ENCODE peak calls at places on chromosomes 16 and 17, in eight cellular contexts. L, W, R, D, T, O, U and Q are unnamed samples.

GRCh38 chr17:20154601-20155000 is 145.4 kb downstream of the SPECC1 start:
- DNase-seq in O (no peak), D (no peak), R (no peak), L (no peak), T (no peak), W (no peak), U (no peak), Q (no peak)

GRCh38 chr16:2473999-2474876 is 689 bp upstream of the TBC1D24 start:
- DNase-seq in T (peak), U (peak), O (no peak), L (peak), W (peak), R (peak), D (peak), Q (peak)

GRCh38 chr17:14688134-14688533 is 387.3 kb downstream of the HS3ST3B1 start:
- DNase-seq in D (no peak), T (no peak), U (no peak), R (no peak), L (no peak), W (no peak), O (no peak), Q (peak)

GRCh38 chr16:27127293-27127692 is 60.6 kb downstream of the C16orf82 start:
- DNase-seq in O (no peak), U (no peak), L (peak), D (no peak), T (no peak), W (no peak), R (no peak), Q (no peak)

GRCh38 chr16:87317766-87318121 is 552 bp upstream of the C16orf95 start:
- DNase-seq in R (peak), U (no peak), D (peak), W (no peak), L (peak), O (peak), T (no peak), Q (peak)

GRCh38 chr17:44061446-44061845 is 5.0 kb downstream of the LSM12 start:
- DNase-seq in L (no peak), O (no peak), R (no peak), D (no peak), W (no peak), T (no peak), U (no peak), Q (no peak)

GRCh38 chr17:82468692-82469091 is 10.2 kb downstream of the NARF start:
- DNase-seq in T (no peak), O (no peak), U (no peak), D (no peak), L (peak), W (no peak), R (no peak), Q (no peak)

GRCh38 chr17:18141210-18141803 is 32.8 kb downstream of the MYO15A start:
- DNase-seq in W (peak), L (peak), U (peak), R (peak), D (no peak), T (no peak), O (no peak), Q (peak)

GRCh38 chr16:27242868-27243590 is 25.5 kb downstream of the NSMCE1 start:
- DNase-seq in U (no peak), T (no peak), R (no peak), L (peak), W (no peak), O (no peak), D (peak), Q (no peak)

GRCh38 chr17:58082870-58083490 is at the start of gene DYNLL2:
- DNase-seq in L (peak), W (peak), R (peak), D (peak), U (peak), O (peak), T (peak), Q (peak)

GRCh38 chr16:27109666-27110523 is 43.2 kb downstream of the C16orf82 start:
- DNase-seq in O (peak), W (no peak), U (peak), R (peak), L (peak), D (peak), T (peak), Q (peak)

GRCh38 chr16:69932228-69932627 is 18.9 kb upstream of the CLEC18A start:
- DNase-seq in W (no peak), O (no peak), D (no peak), L (no peak), T (no peak), R (no peak), U (no peak), Q (no peak)

GRCh38 chr17:1511756-1512321 is 4.6 kb downstream of the INPP5K start:
- DNase-seq in L (no peak), D (no peak), W (no peak), T (no peak), U (no peak), R (no peak), O (no peak), Q (no peak)

GRCh38 chr17:49696233-49696761 is 11.5 kb downstream of the SLC35B1 start:
- DNase-seq in R (peak), W (no peak), O (peak), D (no peak), L (peak), U (peak), T (peak), Q (no peak)

GRCh38 chr16:67428146-67428731 is 2.7 kb upstream of the HSD11B2 start:
- DNase-seq in L (peak), D (peak), T (peak), W (peak), O (peak), U (peak), R (peak), Q (peak)

GRCh38 chr17:77229786-77230435 is 89.1 kb downstream of the SEC14L1 start:
- DNase-seq in R (no peak), T (no peak), O (no peak), W (no peak), D (no peak), U (no peak), L (no peak), Q (no peak)

GRCh38 chr16:79021991-79022390 is 578.5 kb downstream of the MAF start:
- DNase-seq in D (no peak), U (no peak), R (no peak), L (no peak), W (no peak), T (no peak), O (no peak), Q (no peak)

GRCh38 chr16:86960266-86960665 is 356.9 kb downstream of the C16orf95 start:
- DNase-seq in O (no peak), R (no peak), D (no peak), U (no peak), W (no peak), L (no peak), T (no peak), Q (no peak)

GRCh38 chr16:4624827-4625616 is 396 bp downstream of the MGRN1 start:
- DNase-seq in R (no peak), D (no peak), L (peak), U (peak), T (peak), O (peak), W (no peak), Q (peak)

GRCh38 chr17:56176101-56176500 is 22.8 kb downstream of the ANKFN1 start:
- DNase-seq in W (no peak), U (no peak), R (no peak), L (peak), O (no peak), D (no peak), T (no peak), Q (no peak)

GRCh38 chr16:28136751-28137434 is 73.4 kb upstream of the GSG1L start:
- DNase-seq in L (no peak), O (no peak), R (no peak), U (peak), W (peak), T (no peak), D (no peak), Q (no peak)

GRCh38 chr16:595094-595528 is 5.2 kb downstream of the RAB40C start:
- DNase-seq in T (no peak), W (no peak), U (no peak), L (no peak), O (no peak), R (no peak), D (no peak), Q (no peak)